ENCODE peak calls at places on chromosomes 12 and 14, in nine cellular contexts. I, H, C, U, K, D, Q, J and W are unnamed samples.

GRCh38 chr12:27560126-27560525 is 36.1 kb downstream of the PPFIBP1 start:
- DNase-seq in H (no peak), D (no peak), C (no peak), I (no peak), Q (no peak), U (no peak), K (no peak), J (no peak), W (no peak)

GRCh38 chr14:33357225-33358010 is 418.7 kb downstream of the NPAS3 start:
- DNase-seq in K (no peak), U (no peak), D (no peak), H (peak), I (no peak), J (no peak), Q (no peak), C (no peak), W (peak)

GRCh38 chr12:49097381-49097780 is 2.8 kb upstream of the DHH start:
- DNase-seq in K (no peak), H (no peak), Q (no peak), I (no peak), U (no peak), C (no peak), D (no peak), J (no peak), W (no peak)

GRCh38 chr12:93476555-93476954 is 9.2 kb downstream of the MRPL42 start:
- DNase-seq in J (no peak), H (no peak), D (no peak), U (no peak), I (no peak), Q (no peak), K (no peak), C (no peak), W (no peak)

GRCh38 chr12:49340971-49341776 is 4.2 kb upstream of the C1QL4 start:
- DNase-seq in D (no peak), I (no peak), Q (no peak), C (no peak), U (no peak), J (peak), K (no peak), H (no peak), W (no peak)

GRCh38 chr12:17975763-17976162 is 114.2 kb downstream of the RERGL start:
- DNase-seq in H (no peak), Q (no peak), I (no peak), K (no peak), D (no peak), C (no peak), J (no peak), U (no peak), W (no peak)

GRCh38 chr14:54756656-54757392 is 145.8 kb downstream of the GCH1 start:
- DNase-seq in U (no peak), D (no peak), Q (no peak), J (no peak), K (peak), C (no peak), H (no peak), I (no peak), W (no peak)

GRCh38 chr14:30655124-30655523 is 33.0 kb downstream of the SCFD1 start:
- DNase-seq in K (no peak), C (no peak), I (no peak), D (no peak), J (no peak), H (no peak), U (no peak), Q (no peak), W (no peak)

GRCh38 chr12:10363922-10364838 is 25.7 kb downstream of the KLRK1 start:
- DNase-seq in J (peak), I (no peak), C (peak), U (peak), K (no peak), H (peak), Q (peak), D (peak), W (no peak)

GRCh38 chr14:104510216-104510615 is 69.3 kb upstream of the C14orf180 start:
- DNase-seq in U (no peak), D (no peak), H (peak), J (no peak), I (no peak), Q (no peak), K (no peak), C (no peak), W (no peak)

GRCh38 chr12:52076811-52077210 is 2.7 kb upstream of the SMIM41 start:
- DNase-seq in C (no peak), D (no peak), H (no peak), U (no peak), K (no peak), Q (no peak), I (no peak), J (no peak), W (no peak)

GRCh38 chr12:52074006-52074405 is 4.2 kb downstream of the ATG101 start:
- DNase-seq in Q (peak), I (no peak), D (no peak), H (no peak), K (no peak), U (no peak), J (peak), C (peak), W (no peak)

GRCh38 chr12:52073531-52073950 is 3.8 kb downstream of the ATG101 start:
- DNase-seq in I (no peak), K (no peak), H (no peak), U (no peak), C (no peak), Q (no peak), J (no peak), D (no peak), W (no peak)

GRCh38 chr12:52075409-52075724 is 4.1 kb upstream of the SMIM41 start:
- DNase-seq in Q (no peak), C (no peak), D (no peak), H (no peak), I (no peak), J (no peak), U (no peak), K (no peak), W (no peak)

GRCh38 chr12:52074656-52075408 is 4.7 kb upstream of the SMIM41 start:
- DNase-seq in J (peak), I (no peak), Q (no peak), D (no peak), H (no peak), K (no peak), C (peak), U (no peak), W (no peak)
- H3K27ac ChIP-seq in J (no peak), I (no peak), Q (peak), D (no peak), H (no peak), K (no peak), C (no peak), U (no peak), W (no peak)

GRCh38 chr12:110345963-110346362 is 57.5 kb downstream of the ANAPC7 start:
- DNase-seq in J (no peak), C (no peak), I (no peak), D (no peak), K (no peak), Q (no peak), U (no peak), H (peak), W (no peak)
- H3K27ac ChIP-seq in J (no peak), C (no peak), I (no peak), D (peak), K (peak), Q (peak), U (peak), H (no peak), W (peak)

DNA sequence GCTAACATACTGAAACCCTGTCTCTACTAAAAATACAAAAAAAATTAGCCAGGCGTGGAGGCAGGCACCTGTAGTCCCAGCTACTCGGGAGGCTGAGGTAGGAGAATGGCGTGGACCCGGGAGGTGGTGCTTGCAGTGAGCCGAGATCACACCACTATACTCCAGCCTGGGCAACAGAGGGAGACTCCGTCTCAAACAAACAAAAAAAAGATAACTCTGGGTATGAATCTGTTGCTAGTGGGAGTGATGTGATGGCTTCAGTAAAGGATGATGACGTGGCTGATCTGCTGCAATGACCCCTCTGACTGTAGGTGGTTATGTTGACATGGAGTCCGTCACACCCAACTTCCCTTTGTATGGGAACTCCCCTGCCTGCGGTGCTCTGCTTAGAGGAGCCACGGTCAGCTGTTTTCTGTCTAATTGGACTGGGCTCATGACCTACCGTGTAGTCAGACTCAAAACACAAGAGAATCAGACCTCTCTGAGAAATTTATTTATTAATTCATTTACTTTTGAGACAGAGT is 59.1 kb upstream of the MED13L start:
- DNase-seq in Q (no peak), U (no peak), K (peak), D (no peak), H (no peak), J (no peak), I (no peak), C (peak), W (no peak)
- H3K27ac ChIP-seq in Q (no peak), U (no peak), K (no peak), D (no peak), H (no peak), J (no peak), I (no peak), C (no peak), W (no peak)

GRCh38 chr12:47067176-47067575 is 12.2 kb upstream of the PCED1B start:
- DNase-seq in C (no peak), Q (no peak), I (no peak), J (no peak), K (no peak), H (no peak), U (no peak), D (no peak), W (no peak)
- H3K27ac ChIP-seq in C (no peak), Q (no peak), I (no peak), J (no peak), K (no peak), H (no peak), U (no peak), D (no peak), W (no peak)

DNA sequence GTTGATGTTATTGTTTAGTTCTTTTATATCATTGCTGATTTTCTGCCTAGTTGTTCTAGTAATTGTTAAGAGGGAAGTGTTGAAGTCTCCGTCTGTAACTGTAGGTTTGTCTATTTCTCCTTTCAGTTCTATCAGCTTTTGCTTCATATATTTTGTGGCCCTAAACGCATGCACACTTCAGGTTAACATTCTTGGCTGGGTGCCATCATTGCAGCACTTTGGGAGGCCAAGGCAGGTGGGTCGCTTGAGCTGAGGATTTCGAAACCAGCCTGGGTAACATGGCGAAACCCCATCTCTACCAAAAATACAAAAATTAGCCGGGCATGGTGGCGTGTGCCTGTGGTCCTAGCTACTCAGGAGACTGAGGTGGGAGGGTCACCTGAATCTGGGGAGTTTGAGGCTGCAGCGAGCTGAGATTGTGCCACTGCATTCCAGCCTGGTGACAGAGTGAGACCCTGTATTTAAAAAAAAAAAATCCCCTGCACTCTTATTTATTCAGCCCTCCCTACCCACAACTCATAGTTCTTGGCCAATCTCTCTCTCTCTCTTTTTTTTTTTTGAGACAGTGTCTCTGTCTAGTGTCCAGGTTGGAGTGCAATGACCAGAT is 28.2 kb upstream of the CFL2 start:
- DNase-seq in D (no peak), I (no peak), Q (no peak), U (no peak), C (no peak), J (no peak), K (no peak), H (no peak), W (no peak)
- H3K27ac ChIP-seq in D (no peak), I (no peak), Q (no peak), U (no peak), C (no peak), J (no peak), K (no peak), H (no peak), W (no peak)

DNA sequence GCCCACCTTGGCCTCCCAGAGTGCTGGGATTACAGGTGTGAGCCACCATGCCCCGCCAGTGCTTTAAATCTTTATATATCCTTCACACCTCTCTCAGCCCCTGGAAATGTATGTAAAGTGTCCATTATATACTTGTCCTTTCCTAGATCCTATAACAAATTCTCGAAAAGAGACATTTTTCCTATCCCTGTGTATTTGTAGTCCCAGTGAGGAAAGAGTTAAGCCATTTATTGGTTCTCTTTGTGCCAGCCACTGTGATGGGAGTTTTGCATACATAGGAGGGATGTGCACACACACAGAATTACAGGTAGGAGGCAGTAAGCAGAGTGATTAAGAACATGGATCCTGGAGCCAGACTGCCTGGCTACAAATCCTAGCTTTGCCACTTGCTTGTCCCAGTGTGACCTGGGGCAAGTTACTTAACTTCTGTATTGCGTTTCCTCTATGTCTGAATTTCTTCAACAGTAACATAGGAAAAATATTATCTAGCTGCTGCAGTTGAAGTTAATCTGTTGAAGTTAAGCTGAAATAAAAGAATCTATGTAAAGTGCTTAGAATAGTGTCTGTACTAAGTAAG is 2.1 kb upstream of the RABGGTA start:
- DNase-seq in D (no peak), I (no peak), U (peak), Q (no peak), J (no peak), K (no peak), C (no peak), H (peak), W (no peak)
- H3K27ac ChIP-seq in D (peak), I (no peak), U (no peak), Q (peak), J (no peak), K (peak), C (peak), H (no peak), W (no peak)

GRCh38 chr14:76919811-76920571 is 93.8 kb downstream of the LRRC74A start:
- DNase-seq in I (no peak), K (no peak), Q (peak), D (no peak), H (peak), J (peak), C (no peak), U (peak), W (no peak)

GRCh38 chr14:76919431-76919810 is 93.2 kb downstream of the LRRC74A start:
- DNase-seq in D (no peak), Q (no peak), C (no peak), K (no peak), H (no peak), U (no peak), I (no peak), J (no peak), W (no peak)

GRCh38 chr14:76922092-76922491 is 95.9 kb downstream of the LRRC74A start:
- DNase-seq in H (no peak), C (no peak), Q (no peak), J (no peak), D (no peak), K (no peak), I (no peak), U (no peak), W (no peak)

GRCh38 chr14:76918751-76919421 is 92.7 kb downstream of the LRRC74A start:
- DNase-seq in K (peak), I (no peak), H (peak), U (peak), D (peak), J (peak), C (peak), Q (peak), W (peak)

GRCh38 chr14:76920572-76921175 is 94.5 kb downstream of the LRRC74A start:
- DNase-seq in J (no peak), C (no peak), H (peak), K (no peak), U (no peak), Q (no peak), D (no peak), I (no peak), W (no peak)
- H3K27ac ChIP-seq in J (no peak), C (no peak), H (peak), K (peak), U (peak), Q (peak), D (peak), I (no peak), W (peak)

GRCh38 chr12:65082411-65082810 is 38.7 kb downstream of the WIF1 start:
- DNase-seq in I (no peak), C (no peak), U (no peak), Q (no peak), D (no peak), H (no peak), J (no peak), K (no peak), W (no peak)
- H3K27ac ChIP-seq in I (no peak), C (no peak), U (no peak), Q (no peak), D (no peak), H (no peak), J (no peak), K (no peak), W (no peak)

DNA sequence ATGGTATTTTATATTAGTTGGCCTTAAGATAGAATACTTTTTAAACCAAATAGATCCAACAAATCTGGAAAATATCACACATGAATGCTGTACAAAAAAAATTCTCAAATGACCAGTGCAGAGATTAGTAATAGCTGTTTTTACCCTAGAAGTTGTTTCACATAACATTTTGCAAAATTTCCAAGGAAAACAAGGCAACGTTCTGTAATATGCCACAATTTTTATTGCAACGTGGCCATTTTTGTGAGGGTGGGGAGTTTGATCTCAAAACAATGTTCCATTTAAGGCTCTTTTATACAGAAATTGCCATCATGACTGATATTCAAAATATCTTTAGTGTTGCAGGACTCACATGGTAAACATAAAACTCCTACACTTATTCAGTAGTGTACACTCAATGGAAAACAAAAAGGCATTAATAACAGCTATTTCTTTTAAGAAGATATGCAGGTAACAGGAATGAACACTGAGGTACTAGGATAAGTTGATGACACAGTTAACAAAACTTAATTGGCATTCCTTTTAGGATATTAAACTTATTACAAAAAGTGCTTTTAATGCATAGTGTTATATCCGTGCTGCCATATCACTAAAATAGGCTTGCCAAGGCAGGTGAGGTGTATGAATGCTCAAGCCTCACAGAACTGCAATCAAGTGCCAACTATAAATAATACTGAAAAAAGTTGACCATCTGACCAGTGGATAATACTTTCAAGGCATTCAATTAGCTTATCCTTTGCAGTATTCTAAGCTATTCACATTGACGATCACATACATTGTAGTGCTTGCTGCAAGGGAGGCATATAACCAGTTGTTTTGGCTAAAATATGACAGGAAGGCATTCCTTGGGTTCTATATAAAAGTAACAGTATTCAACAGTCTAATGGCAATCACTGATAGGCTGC is 2.3 kb downstream of the CFL2 start:
- DNase-seq in D (no peak), U (no peak), H (no peak), C (no peak), Q (no peak), I (no peak), J (no peak), K (no peak), W (no peak)
- H3K27ac ChIP-seq in D (no peak), U (peak), H (no peak), C (no peak), Q (peak), I (no peak), J (no peak), K (no peak), W (peak)